ENCODE peak calls at places on chromosomes 3 and 15, in eight cellular contexts. C is dorsolateral prefrontal cortex, I is H7, B is brain microvascular endothelial cell, U is skeletal muscle cell, J is mammary epithelial cell, O is fibroblast of pulmonary artery, E is lung. H is an unnamed sample.
A peak's percentile ranks its signal among the peaks of the same experiment; 100 is the strongest.

GRCh38 chr3:16884748-16885587 is at the start of gene PLCL2:
- DNase-seq in C (no peak), I (peak; percentile 81), B (no peak), U (no peak), J (peak; percentile 9), O (peak; percentile 50), E (peak; percentile 38), H (peak; percentile 55)

GRCh38 chr15:64122936-64123351 is 27.2 kb downstream of the SNX1 start:
- DNase-seq in C (peak; percentile 82), I (no peak), B (no peak), U (no peak), J (no peak), O (no peak), E (peak; percentile 23), H (no peak)

GRCh38 chr15:60916032-60916673 is 312.9 kb downstream of the RORA start:
- DNase-seq in C (no peak), I (no peak), B (no peak), U (no peak), J (no peak), O (no peak), E (no peak), H (no peak)

GRCh38 chr15:25416693-25417092 is 22.1 kb downstream of the UBE3A start:
- DNase-seq in C (no peak), I (no peak), B (no peak), U (no peak), J (peak; percentile 73), O (no peak), E (no peak), H (no peak)

GRCh38 chr3:14092464-14092863 is 32.2 kb downstream of the CHCHD4 start:
- DNase-seq in C (no peak), I (no peak), B (no peak), U (no peak), J (no peak), O (no peak), E (no peak), H (no peak)

GRCh38 chr15:43939070-43939469 is 112.3 kb downstream of the WDR76 start:
- DNase-seq in C (no peak), I (peak; percentile 51), B (peak; percentile 30), U (no peak), J (no peak), O (peak; percentile 53), E (no peak), H (peak; percentile 42)

GRCh38 chr3:141499304-141499703 is 12.5 kb downstream of the RASA2 start:
- DNase-seq in C (no peak), I (no peak), B (no peak), U (no peak), J (no peak), O (no peak), E (no peak), H (no peak)

GRCh38 chr3:104939196-104939595 is 427.5 kb upstream of the ALCAM start:
- DNase-seq in C (no peak), I (no peak), B (no peak), U (no peak), J (no peak), O (peak; percentile 33), E (no peak), H (peak; percentile 54)

GRCh38 chr15:62569460-62570404 is 404.6 kb upstream of the C2CD4B start:
- DNase-seq in C (no peak), I (no peak), B (peak; percentile 58), U (peak; percentile 19), J (peak; percentile 15), O (peak; percentile 71), E (peak; percentile 85), H (peak; percentile 74)

GRCh38 chr3:12750658-12751071 is 8.4 kb downstream of the TMEM40 start:
- DNase-seq in C (no peak), I (no peak), B (peak; percentile 59), U (peak; percentile 56), J (peak; percentile 69), O (peak; percentile 74), E (no peak), H (peak; percentile 92)

DNA sequence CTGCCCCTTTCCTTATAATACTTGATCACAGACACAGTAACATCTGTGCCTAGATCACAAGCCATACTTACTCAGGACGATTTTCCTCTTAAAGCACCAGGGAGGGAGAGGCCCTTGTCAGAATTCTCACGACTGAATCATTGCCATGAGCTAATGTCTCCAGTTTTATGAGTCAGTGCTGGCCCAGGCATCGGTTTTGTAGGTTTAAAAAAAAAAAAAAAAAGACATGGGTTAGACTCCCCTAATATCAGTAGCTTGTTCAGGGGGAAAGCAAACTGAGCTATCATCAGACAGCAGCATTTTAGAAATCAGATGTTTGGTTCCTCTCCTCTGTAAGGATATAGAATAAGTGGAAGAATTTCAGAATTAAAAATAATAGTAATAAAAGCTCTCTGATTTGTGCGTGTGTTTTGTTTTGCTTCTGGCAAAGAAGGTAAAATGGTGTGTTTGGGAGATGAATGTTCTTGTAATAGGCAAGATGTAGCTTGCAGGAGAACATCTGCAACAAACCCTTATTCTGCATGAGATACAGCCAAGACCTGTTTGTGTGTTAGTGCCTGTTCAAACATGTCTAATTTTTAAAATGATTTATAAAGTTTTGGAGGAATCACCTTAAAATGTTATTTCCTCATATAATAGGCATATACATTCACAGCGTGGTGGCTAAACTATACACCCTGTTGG is 193.6 kb downstream of the TP63 start:
- DNase-seq in C (no peak), I (no peak), B (peak; percentile 93), U (peak; percentile 76), J (peak; percentile 97), O (peak; percentile 80), E (no peak), H (peak; percentile 91)
- H3K4me3 ChIP-seq in C (no peak overlapping the region), I (no peak overlapping the region), B (no peak overlapping the region), U (no peak overlapping the region), J (no peak overlapping the region), O (no peak overlapping the region), E (no peak overlapping the region), H (no peak overlapping the region)

GRCh38 chr3:36944012-36944640 is 728 bp downstream of the TRANK1 start:
- DNase-seq in C (peak; percentile 52), I (peak; percentile 87), B (no peak), U (no peak), J (peak; percentile 54), O (peak; percentile 68), E (peak; percentile 50), H (peak; percentile 66)
- H3K4me3 ChIP-seq in C (peak overlapping the region; percentile 84), I (peak overlapping the region; percentile 63), B (peak overlapping the region; percentile 65), U (peak overlapping the region; percentile 68), J (peak overlapping the region; percentile 53), O (peak overlapping the region; percentile 64), E (peak overlapping the region; percentile 82), H (peak overlapping the region; percentile 77)

GRCh38 chr15:40380636-40381035 is 1.9 kb upstream of the KNSTRN start:
- DNase-seq in C (no peak), I (no peak), B (no peak), U (no peak), J (no peak), O (no peak), E (no peak), H (no peak)
- H3K4me3 ChIP-seq in C (no peak overlapping the region), I (no peak overlapping the region), B (no peak overlapping the region), U (no peak overlapping the region), J (no peak overlapping the region), O (no peak overlapping the region), E (no peak overlapping the region), H (no peak overlapping the region)

GRCh38 chr15:28887344-28888174 is 1.8 kb downstream of the APBA2 start:
- DNase-seq in C (no peak), I (no peak), B (no peak), U (no peak), J (no peak), O (no peak), E (no peak), H (no peak)

GRCh38 chr15:28886431-28887343 is 913 bp downstream of the APBA2 start:
- DNase-seq in C (no peak), I (peak; percentile 71), B (no peak), U (no peak), J (no peak), O (no peak), E (no peak), H (no peak)

GRCh38 chr15:28885289-28885629 is 515 bp upstream of the APBA2 start:
- DNase-seq in C (no peak), I (no peak), B (no peak), U (no peak), J (no peak), O (no peak), E (no peak), H (no peak)

GRCh38 chr15:28884151-28884940 is 1.4 kb upstream of the APBA2 start:
- DNase-seq in C (no peak), I (no peak), B (no peak), U (no peak), J (no peak), O (no peak), E (no peak), H (no peak)

GRCh38 chr15:28885630-28886430 is at the start of gene APBA2:
- DNase-seq in C (no peak), I (peak; percentile 88), B (peak; percentile 18), U (no peak), J (peak; percentile 23), O (peak; percentile 55), E (no peak), H (peak; percentile 7)
- H3K4me3 ChIP-seq in C (peak within 1 kb of the TSS; percentile 72), I (peak within 1 kb of the TSS; percentile 56), B (peak within 1 kb of the TSS; percentile 61), U (peak within 1 kb of the TSS; percentile 72), J (no peak within 1 kb of the TSS), O (peak within 1 kb of the TSS; percentile 58), E (peak within 1 kb of the TSS; percentile 32), H (peak within 1 kb of the TSS; percentile 53)

DNA sequence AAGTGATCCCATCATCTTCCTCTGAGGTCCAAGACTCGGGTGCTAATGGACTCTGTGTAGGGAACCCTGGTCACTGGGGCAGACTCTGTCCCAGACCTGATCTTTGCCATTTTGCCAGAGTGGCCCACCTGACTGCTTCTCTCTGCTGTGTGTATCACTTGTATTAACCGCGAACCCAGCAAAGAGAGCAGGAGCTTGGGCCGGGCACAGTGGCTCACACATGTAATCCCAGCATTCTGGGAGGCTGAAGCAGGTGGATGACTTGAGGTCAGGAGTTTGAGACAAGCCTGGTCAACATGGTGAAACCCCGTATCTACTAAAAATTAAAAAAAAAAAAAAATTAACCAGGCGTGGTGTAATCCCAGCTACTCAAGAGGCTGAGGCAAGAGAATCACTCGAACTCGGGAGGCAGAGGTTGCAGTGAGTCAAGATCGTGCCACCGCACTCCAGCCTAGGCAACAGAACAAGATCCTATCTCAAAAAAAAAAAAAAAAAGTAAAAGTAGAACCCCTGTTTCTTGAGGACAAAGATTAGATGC is 32.9 kb upstream of the CYP11A1 start:
- DNase-seq in C (no peak), I (no peak), B (no peak), U (no peak), J (no peak), O (no peak), E (no peak), H (peak; percentile 15)
- H3K4me3 ChIP-seq in C (no peak overlapping the region), I (no peak overlapping the region), B (no peak overlapping the region), U (no peak overlapping the region), J (no peak overlapping the region), O (no peak overlapping the region), E (no peak overlapping the region), H (no peak overlapping the region)